ENCODE peak calls at places on chromosomes 4 and X, in ten cellular contexts. R, T, H, V, E, W, O, F, I and G are unnamed samples.

GRCh38 chr4:18389118-18389517 is 367.6 kb upstream of the LCORL start:
- DNase-seq in W (no peak), F (no peak), E (peak), I (no peak), T (no peak), V (no peak), R (no peak), H (no peak), O (no peak), G (no peak)

GRCh38 chr4:61995717-61996337 is 795.7 kb downstream of the ADGRL3 start:
- DNase-seq in W (no peak), R (no peak), H (no peak), I (no peak), F (no peak), O (no peak), V (no peak), E (no peak), T (no peak), G (no peak)

GRCh38 chr4:4606321-4606720 is 64.5 kb upstream of the STX18 start:
- DNase-seq in F (no peak), O (peak), T (no peak), E (no peak), H (no peak), W (no peak), R (no peak), I (no peak), V (peak), G (no peak)

GRCh38 chrX:67892391-67892790 is 348.6 kb downstream of the AR start:
- DNase-seq in H (no peak), I (no peak), W (no peak), V (no peak), R (no peak), T (no peak), O (no peak), F (no peak), E (no peak), G (peak)

GRCh38 chr4:64000241-64000640 is 409.0 kb downstream of the TECRL start:
- DNase-seq in W (no peak), H (no peak), E (no peak), R (no peak), T (no peak), I (no peak), O (no peak), V (no peak), F (no peak), G (no peak)

GRCh38 chr4:57442834-57443291 is 332.7 kb upstream of the IGFBP7 start:
- DNase-seq in O (peak), R (no peak), F (no peak), W (peak), H (no peak), V (peak), T (peak), E (peak), I (peak), G (peak)

GRCh38 chrX:45191820-45192409 is 8.8 kb downstream of the DIPK2B start:
- DNase-seq in V (no peak), O (peak), I (no peak), R (no peak), T (no peak), H (no peak), F (no peak), W (no peak), E (no peak), G (no peak)

GRCh38 chr4:8739820-8740665 is 131.6 kb downstream of the HMX1 start:
- DNase-seq in F (no peak), T (no peak), V (no peak), R (no peak), W (no peak), O (no peak), I (peak), H (no peak), E (no peak), G (no peak)

GRCh38 chrX:153662266-153662665 is 11.3 kb downstream of the PNCK start:
- DNase-seq in E (no peak), T (no peak), H (peak), O (peak), I (peak), F (peak), R (peak), V (peak), W (peak), G (peak)

GRCh38 chrX:9482408-9482807 is 17.6 kb downstream of the TBL1X start:
- DNase-seq in F (no peak), I (no peak), O (no peak), R (no peak), T (no peak), V (no peak), E (no peak), W (no peak), H (no peak), G (no peak)

GRCh38 chrX:20071511-20072079 is 45.1 kb downstream of the MAP7D2 start:
- DNase-seq in W (no peak), E (no peak), R (no peak), T (no peak), F (no peak), H (no peak), O (no peak), I (no peak), V (no peak), G (no peak)

GRCh38 chr4:75429208-75429607 is 85.0 kb downstream of the RCHY1 start:
- DNase-seq in W (no peak), E (no peak), R (no peak), V (peak), I (no peak), F (no peak), H (no peak), O (no peak), T (no peak), G (no peak)

GRCh38 chr4:91089194-91089593 is 962.0 kb downstream of the CCSER1 start:
- DNase-seq in I (no peak), O (no peak), F (no peak), T (no peak), V (no peak), W (no peak), R (no peak), E (no peak), H (no peak), G (no peak)